ENCODE peak calls at places on chromosomes 2 and 18, in nine cellular contexts. E, G, Z, Y, U, R, P, H and A are unnamed samples.

GRCh38 chr2:86750240-86750839 is 30.2 kb downstream of the RMND5A start:
- DNase-seq in E (no peak), G (no peak), Z (no peak), Y (no peak), U (no peak), R (no peak), P (no peak), H (no peak), A (no peak)

GRCh38 chr2:18855027-18855426 is 265.7 kb upstream of the NT5C1B start:
- DNase-seq in E (no peak), G (no peak), Z (no peak), Y (no peak), U (no peak), R (no peak), P (no peak), H (peak), A (no peak)

GRCh38 chr2:157928372-157928771 is 52.2 kb upstream of the ACVR1 start:
- DNase-seq in E (no peak), G (no peak), Z (no peak), Y (no peak), U (no peak), R (no peak), P (no peak), H (no peak), A (no peak)

GRCh38 chr2:190352668-190353536 is 9.5 kb downstream of the INPP1 start:
- DNase-seq in E (no peak), G (no peak), Z (peak), Y (no peak), U (no peak), R (no peak), P (no peak), H (no peak), A (no peak)

GRCh38 chr2:58414506-58414905 is 173.4 kb upstream of the FANCL start:
- DNase-seq in E (no peak), G (no peak), Z (no peak), Y (no peak), U (no peak), R (no peak), P (no peak), H (no peak), A (no peak)

GRCh38 chr2:105494683-105495425 is 96.0 kb upstream of the FHL2 start:
- DNase-seq in E (no peak), G (no peak), Z (no peak), Y (no peak), U (no peak), R (peak), P (no peak), H (no peak), A (no peak)

GRCh38 chr18:33812186-33812585 is 234.2 kb downstream of the ASXL3 start:
- DNase-seq in E (no peak), G (no peak), Z (no peak), Y (no peak), U (no peak), R (no peak), P (no peak), H (no peak), A (peak)

GRCh38 chr2:29616569-29616968 is 304.8 kb downstream of the ALK start:
- DNase-seq in E (no peak), G (no peak), Z (no peak), Y (no peak), U (no peak), R (no peak), P (no peak), H (no peak), A (peak)

GRCh38 chr2:241540391-241540765 is 18.2 kb upstream of the BOK start:
- DNase-seq in E (peak), G (no peak), Z (peak), Y (no peak), U (no peak), R (no peak), P (no peak), H (no peak), A (peak)

GRCh38 chr2:192544371-192544955 is 349.7 kb upstream of the TMEFF2 start:
- DNase-seq in E (no peak), G (no peak), Z (peak), Y (no peak), U (no peak), R (no peak), P (no peak), H (no peak), A (no peak)

GRCh38 chr2:206164261-206164862 is 4.7 kb downstream of the EEF1B2 start:
- DNase-seq in E (peak), G (no peak), Z (peak), Y (no peak), U (peak), R (no peak), P (peak), H (peak), A (no peak)